ENCODE peak calls at places on chromosomes 11 and 22, in seven cellular contexts. One of them, this sample, is unnamed.

GRCh38 chr11:2944953-2945756 is 15.9 kb upstream of the PHLDA2 start:
- DNase-seq in HT-29: peak
- DNase-seq in dorsolateral prefrontal cortex: peak
- DNase-seq in CD4-positive, alpha-beta memory T cell: peak
- DNase-seq in A549: no peak
- DNase-seq in fibroblast of villous mesenchyme: peak
- DNase-seq in NCI-H1417: no peak
- DNase-seq in this sample: no peak

GRCh38 chr11:117703209-117703608 is 93.8 kb downstream of the DSCAML1 start:
- DNase-seq in HT-29: no peak
- DNase-seq in dorsolateral prefrontal cortex: no peak
- DNase-seq in CD4-positive, alpha-beta memory T cell: no peak
- DNase-seq in A549: no peak
- DNase-seq in fibroblast of villous mesenchyme: no peak
- DNase-seq in NCI-H1417: no peak
- DNase-seq in this sample: no peak

GRCh38 chr11:34243620-34244493 is 114.0 kb downstream of the ABTB2 start:
- DNase-seq in HT-29: peak
- DNase-seq in dorsolateral prefrontal cortex: no peak
- DNase-seq in CD4-positive, alpha-beta memory T cell: no peak
- DNase-seq in A549: peak
- DNase-seq in fibroblast of villous mesenchyme: peak
- DNase-seq in NCI-H1417: no peak
- DNase-seq in this sample: no peak

GRCh38 chr11:68749501-68750196 is 1.7 kb downstream of the TESMIN start:
- DNase-seq in HT-29: no peak
- DNase-seq in dorsolateral prefrontal cortex: no peak
- DNase-seq in CD4-positive, alpha-beta memory T cell: no peak
- DNase-seq in A549: no peak
- DNase-seq in fibroblast of villous mesenchyme: no peak
- DNase-seq in NCI-H1417: no peak
- DNase-seq in this sample: no peak

GRCh38 chr11:111466615-111467014 is 45.6 kb downstream of the BTG4 start:
- DNase-seq in HT-29: no peak
- DNase-seq in dorsolateral prefrontal cortex: no peak
- DNase-seq in CD4-positive, alpha-beta memory T cell: no peak
- DNase-seq in A549: no peak
- DNase-seq in fibroblast of villous mesenchyme: no peak
- DNase-seq in NCI-H1417: no peak
- DNase-seq in this sample: no peak

GRCh38 chr22:50548046-50548912 is 2.6 kb downstream of the KLHDC7B start:
- DNase-seq in HT-29: no peak
- DNase-seq in dorsolateral prefrontal cortex: no peak
- DNase-seq in CD4-positive, alpha-beta memory T cell: peak
- DNase-seq in A549: no peak
- DNase-seq in fibroblast of villous mesenchyme: no peak
- DNase-seq in NCI-H1417: no peak
- DNase-seq in this sample: no peak

GRCh38 chr11:77569671-77570070 is 20.1 kb upstream of the AQP11 start:
- DNase-seq in HT-29: no peak
- DNase-seq in dorsolateral prefrontal cortex: no peak
- DNase-seq in CD4-positive, alpha-beta memory T cell: no peak
- DNase-seq in A549: no peak
- DNase-seq in fibroblast of villous mesenchyme: no peak
- DNase-seq in NCI-H1417: no peak
- DNase-seq in this sample: no peak

GRCh38 chr11:85947431-85948272 is 92.5 kb downstream of the CCDC83 start:
- DNase-seq in HT-29: peak
- DNase-seq in dorsolateral prefrontal cortex: no peak
- DNase-seq in CD4-positive, alpha-beta memory T cell: no peak
- DNase-seq in A549: peak
- DNase-seq in fibroblast of villous mesenchyme: peak
- DNase-seq in NCI-H1417: no peak
- DNase-seq in this sample: no peak

GRCh38 chr11:59754859-59755700 is at the start of gene STX3:
- DNase-seq in HT-29: peak
- DNase-seq in dorsolateral prefrontal cortex: peak
- DNase-seq in CD4-positive, alpha-beta memory T cell: peak
- DNase-seq in A549: peak
- DNase-seq in fibroblast of villous mesenchyme: peak
- DNase-seq in NCI-H1417: peak
- DNase-seq in this sample: peak

GRCh38 chr11:43012606-43013005 is 299.2 kb upstream of the API5 start:
- DNase-seq in HT-29: no peak
- DNase-seq in dorsolateral prefrontal cortex: no peak
- DNase-seq in CD4-positive, alpha-beta memory T cell: no peak
- DNase-seq in A549: no peak
- DNase-seq in fibroblast of villous mesenchyme: no peak
- DNase-seq in NCI-H1417: no peak
- DNase-seq in this sample: no peak

GRCh38 chr11:117459121-117459978 is 131.7 kb downstream of the CEP164 start:
- DNase-seq in HT-29: no peak
- DNase-seq in dorsolateral prefrontal cortex: peak
- DNase-seq in CD4-positive, alpha-beta memory T cell: no peak
- DNase-seq in A549: no peak
- DNase-seq in fibroblast of villous mesenchyme: no peak
- DNase-seq in NCI-H1417: no peak
- DNase-seq in this sample: no peak

GRCh38 chr11:124882339-124883071 is 15.2 kb downstream of the ROBO4 start:
- DNase-seq in HT-29: no peak
- DNase-seq in dorsolateral prefrontal cortex: no peak
- DNase-seq in CD4-positive, alpha-beta memory T cell: no peak
- DNase-seq in A549: no peak
- DNase-seq in fibroblast of villous mesenchyme: peak
- DNase-seq in NCI-H1417: no peak
- DNase-seq in this sample: no peak

GRCh38 chr11:114211444-114212122 is 84.6 kb upstream of the NNMT start:
- DNase-seq in HT-29: no peak
- DNase-seq in dorsolateral prefrontal cortex: no peak
- DNase-seq in CD4-positive, alpha-beta memory T cell: no peak
- DNase-seq in A549: no peak
- DNase-seq in fibroblast of villous mesenchyme: no peak
- DNase-seq in NCI-H1417: no peak
- DNase-seq in this sample: no peak

GRCh38 chr22:39138357-39138997 is 14.0 kb downstream of the CBX7 start:
- DNase-seq in HT-29: no peak
- DNase-seq in dorsolateral prefrontal cortex: no peak
- DNase-seq in CD4-positive, alpha-beta memory T cell: no peak
- DNase-seq in A549: no peak
- DNase-seq in fibroblast of villous mesenchyme: no peak
- DNase-seq in NCI-H1417: no peak
- DNase-seq in this sample: no peak

This sample was measured in effector memory CD4-positive, alpha-beta T cell.